ENCODE peak calls at places on chromosomes 16 and 17, in five cellular contexts. P is left cardiac atrium; C is renal cortical epithelial cell; G is MCF 10A; H is activated CD4-positive, CD25-positive, alpha-beta regulatory T cell treated with anti-CD3 and anti-CD28 coated beads, Interleukin-2, amount 50 U/mL, for 16 hours. L is an unnamed sample.

GRCh38 chr16:86061318-86061695 is 162.3 kb downstream of the IRF8 start:
- DNase-seq in P (no peak), C (no peak), G (no peak), H (no peak), L (no peak)

GRCh38 chr16:88703486-88704309 is 2.5 kb downstream of the RNF166 start:
- DNase-seq in P (no peak), C (no peak), G (no peak), H (peak), L (peak)

GRCh38 chr17:20173091-20173490 is 163.9 kb downstream of the SPECC1 start:
- DNase-seq in P (no peak), C (peak), G (no peak), H (no peak), L (no peak)

GRCh38 chr16:73616186-73616585 is 568.3 kb upstream of the ZFHX3 start:
- DNase-seq in P (no peak), C (no peak), G (peak), H (no peak), L (no peak)

GRCh38 chr16:380837-381787 is 666 bp downstream of the PGAP6 start:
- DNase-seq in P (no peak), C (no peak), G (no peak), H (no peak), L (no peak)

GRCh38 chr17:79942011-79942405 is 93.7 kb downstream of the TBC1D16 start:
- DNase-seq in P (peak), C (no peak), G (no peak), H (no peak), L (no peak)

GRCh38 chr17:39975801-39976200 is 4.8 kb upstream of the PSMD3 start:
- DNase-seq in P (no peak), C (no peak), G (no peak), H (no peak), L (no peak)

GRCh38 chr17:27475070-27475673 is 18.9 kb downstream of the KSR1 start:
- DNase-seq in P (no peak), C (no peak), G (peak), H (no peak), L (no peak)

GRCh38 chr16:5056347-5056746 is 9.4 kb downstream of the C16orf89 start:
- DNase-seq in P (no peak), C (no peak), G (peak), H (peak), L (peak)

GRCh38 chr16:79469999-79470398 is 130.5 kb downstream of the MAF start:
- DNase-seq in P (peak), C (no peak), G (no peak), H (no peak), L (no peak)

GRCh38 chr16:86951831-86952598 is 365.2 kb downstream of the C16orf95 start:
- DNase-seq in P (peak), C (peak), G (peak), H (no peak), L (no peak)

GRCh38 chr16:13478991-13479390 is 441.0 kb upstream of the ERCC4 start:
- DNase-seq in P (no peak), C (no peak), G (no peak), H (no peak), L (no peak)

GRCh38 chr16:14307623-14308356 is 236.7 kb downstream of the MRTFB start:
- DNase-seq in P (no peak), C (no peak), G (peak), H (no peak), L (no peak)

GRCh38 chr16:8948831-8949230 is 14.9 kb downstream of the USP7 start:
- DNase-seq in P (no peak), C (no peak), G (no peak), H (no peak), L (no peak)

GRCh38 chr16:83365166-83365565 is 442.6 kb upstream of the HSBP1 start:
- DNase-seq in P (no peak), C (peak), G (peak), H (no peak), L (no peak)

GRCh38 chr16:813204-813915 is 12.8 kb upstream of the GNG13 start:
- DNase-seq in P (peak), C (no peak), G (no peak), H (no peak), L (no peak)

GRCh38 chr17:1241904-1242303 is 28.3 kb upstream of the BHLHA9 start:
- DNase-seq in P (no peak), C (peak), G (peak), H (no peak), L (no peak)

GRCh38 chr16:73572135-73572534 is 524.2 kb upstream of the ZFHX3 start:
- DNase-seq in P (no peak), C (peak), G (peak), H (no peak), L (no peak)

GRCh38 chr16:20023190-20023589 is 50.5 kb downstream of the GPR139 start:
- DNase-seq in P (no peak), C (peak), G (peak), H (no peak), L (no peak)

GRCh38 chr17:67055041-67055443 is 10.7 kb downstream of the CACNG1 start:
- DNase-seq in P (no peak), C (no peak), G (no peak), H (no peak), L (no peak)

GRCh38 chr17:82970067-82970466 is 109.3 kb upstream of the METRNL start:
- DNase-seq in P (no peak), C (no peak), G (no peak), H (no peak), L (no peak)

GRCh38 chr17:4001048-4001590 is 36.9 kb upstream of the ATP2A3 start:
- DNase-seq in P (no peak), C (no peak), G (no peak), H (no peak), L (no peak)

GRCh38 chr16:2826591-2827480 is 3.3 kb upstream of the ZG16B start:
- DNase-seq in P (no peak), C (no peak), G (no peak), H (no peak), L (no peak)

GRCh38 chr16:19771796-19772195 is 53.7 kb downstream of the IQCK start:
- DNase-seq in P (no peak), C (no peak), G (no peak), H (no peak), L (no peak)

GRCh38 chr17:76951375-76951905 is 83.2 kb downstream of the MGAT5B start:
- DNase-seq in P (no peak), C (no peak), G (no peak), H (no peak), L (no peak)

GRCh38 chr16:68760671-68761275 is 23.7 kb downstream of the CDH1 start:
- DNase-seq in P (no peak), C (peak), G (peak), H (peak), L (no peak)

GRCh38 chr17:71633391-71633849 is 487.4 kb upstream of the SOX9 start:
- DNase-seq in P (no peak), C (peak), G (peak), H (no peak), L (no peak)

GRCh38 chr17:32503251-32504165 is 16.7 kb downstream of the CDK5R1 start:
- DNase-seq in P (no peak), C (peak), G (peak), H (no peak), L (no peak)

GRCh38 chr16:72736074-72736473 is 311.9 kb downstream of the ZFHX3 start:
- DNase-seq in P (no peak), C (no peak), G (no peak), H (no peak), L (no peak)

GRCh38 chr16:4846503-4846900 is 586 bp downstream of the GLYR1 start:
- DNase-seq in P (peak), C (peak), G (peak), H (no peak), L (peak)

GRCh38 chr17:4497101-4497824 is 1.4 kb upstream of the SPNS2 start:
- DNase-seq in P (no peak), C (peak), G (peak), H (no peak), L (no peak)

GRCh38 chr17:57988301-57989010 is 402 bp upstream of the VEZF1 start:
- DNase-seq in P (peak), C (peak), G (peak), H (peak), L (peak)